ENCODE peak calls at places on chromosomes 11 and 22, in seven cellular contexts. One of them, this sample, is unnamed.

GRCh38 chr22:47213571-47214230 is 451.3 kb downstream of the TBC1D22A start:
- DNase-seq in mucosa of descending colon: peak
- DNase-seq in SHP77 treated with DMSO at 0.1 percent for 48 hours: peak
- DNase-seq in mucosa of gallbladder: no peak
- DNase-seq in T1000: no peak
- DNase-seq in stromal cell of bone marrow: no peak
- DNase-seq in activated naive CD8-positive, alpha-beta T cell treated with anti-CD3 and anti-CD28 coated beads, Interleukin-2, amount 50 U/mL, for 24 hours: peak
- DNase-seq in this sample: peak

GRCh38 chr22:41288245-41288946 is 2.4 kb upstream of the RANGAP1 start:
- DNase-seq in mucosa of gallbladder: peak
- DNase-seq in T1000: peak
- DNase-seq in SHP77 treated with DMSO at 0.1 percent for 48 hours: peak
- DNase-seq in stromal cell of bone marrow: no peak
- DNase-seq in activated naive CD8-positive, alpha-beta T cell treated with anti-CD3 and anti-CD28 coated beads, Interleukin-2, amount 50 U/mL, for 24 hours: no peak
- DNase-seq in mucosa of descending colon: peak
- DNase-seq in this sample: peak

GRCh38 chr11:87142594-87142993 is 104.9 kb downstream of the TMEM135 start:
- DNase-seq in mucosa of gallbladder: no peak
- DNase-seq in mucosa of descending colon: no peak
- DNase-seq in T1000: no peak
- DNase-seq in stromal cell of bone marrow: no peak
- DNase-seq in activated naive CD8-positive, alpha-beta T cell treated with anti-CD3 and anti-CD28 coated beads, Interleukin-2, amount 50 U/mL, for 24 hours: no peak
- DNase-seq in SHP77 treated with DMSO at 0.1 percent for 48 hours: no peak
- DNase-seq in this sample: no peak

GRCh38 chr11:94928146-94928995 is 45.0 kb downstream of the CWC15 start:
- DNase-seq in SHP77 treated with DMSO at 0.1 percent for 48 hours: no peak
- DNase-seq in mucosa of descending colon: no peak
- DNase-seq in mucosa of gallbladder: no peak
- DNase-seq in activated naive CD8-positive, alpha-beta T cell treated with anti-CD3 and anti-CD28 coated beads, Interleukin-2, amount 50 U/mL, for 24 hours: no peak
- DNase-seq in T1000: no peak
- DNase-seq in stromal cell of bone marrow: no peak
- DNase-seq in this sample: no peak

GRCh38 chr11:12284321-12285050 is 92.9 kb upstream of the PARVA start:
- DNase-seq in activated naive CD8-positive, alpha-beta T cell treated with anti-CD3 and anti-CD28 coated beads, Interleukin-2, amount 50 U/mL, for 24 hours: no peak
- DNase-seq in SHP77 treated with DMSO at 0.1 percent for 48 hours: no peak
- DNase-seq in T1000: no peak
- DNase-seq in mucosa of gallbladder: peak
- DNase-seq in stromal cell of bone marrow: peak
- DNase-seq in mucosa of descending colon: no peak
- DNase-seq in this sample: no peak

GRCh38 chr11:119470316-119471266 is 47.6 kb upstream of the THY1 start:
- DNase-seq in stromal cell of bone marrow: peak
- DNase-seq in T1000: peak
- DNase-seq in activated naive CD8-positive, alpha-beta T cell treated with anti-CD3 and anti-CD28 coated beads, Interleukin-2, amount 50 U/mL, for 24 hours: no peak
- DNase-seq in SHP77 treated with DMSO at 0.1 percent for 48 hours: no peak
- DNase-seq in mucosa of descending colon: no peak
- DNase-seq in mucosa of gallbladder: no peak
- DNase-seq in this sample: no peak

GRCh38 chr22:36156515-36157419 is 3.8 kb downstream of the APOL3 start:
- DNase-seq in T1000: peak
- DNase-seq in mucosa of descending colon: peak
- DNase-seq in stromal cell of bone marrow: peak
- DNase-seq in mucosa of gallbladder: peak
- DNase-seq in SHP77 treated with DMSO at 0.1 percent for 48 hours: no peak
- DNase-seq in activated naive CD8-positive, alpha-beta T cell treated with anti-CD3 and anti-CD28 coated beads, Interleukin-2, amount 50 U/mL, for 24 hours: peak
- DNase-seq in this sample: no peak

GRCh38 chr22:35743466-35743865 is 25.8 kb downstream of the APOL5 start:
- DNase-seq in mucosa of gallbladder: no peak
- DNase-seq in activated naive CD8-positive, alpha-beta T cell treated with anti-CD3 and anti-CD28 coated beads, Interleukin-2, amount 50 U/mL, for 24 hours: no peak
- DNase-seq in SHP77 treated with DMSO at 0.1 percent for 48 hours: no peak
- DNase-seq in mucosa of descending colon: no peak
- DNase-seq in stromal cell of bone marrow: no peak
- DNase-seq in T1000: no peak
- DNase-seq in this sample: no peak

GRCh38 chr11:80330302-80330701 is 889.5 kb upstream of the TENM4 start:
- DNase-seq in mucosa of descending colon: no peak
- DNase-seq in SHP77 treated with DMSO at 0.1 percent for 48 hours: no peak
- DNase-seq in T1000: no peak
- DNase-seq in mucosa of gallbladder: no peak
- DNase-seq in activated naive CD8-positive, alpha-beta T cell treated with anti-CD3 and anti-CD28 coated beads, Interleukin-2, amount 50 U/mL, for 24 hours: no peak
- DNase-seq in stromal cell of bone marrow: peak
- DNase-seq in this sample: no peak

GRCh38 chr22:27632451-27633295 is 168.9 kb downstream of the MN1 start:
- DNase-seq in SHP77 treated with DMSO at 0.1 percent for 48 hours: peak
- DNase-seq in stromal cell of bone marrow: no peak
- DNase-seq in mucosa of gallbladder: no peak
- DNase-seq in mucosa of descending colon: no peak
- DNase-seq in T1000: no peak
- DNase-seq in activated naive CD8-positive, alpha-beta T cell treated with anti-CD3 and anti-CD28 coated beads, Interleukin-2, amount 50 U/mL, for 24 hours: no peak
- DNase-seq in this sample: peak

GRCh38 chr11:57303990-57304579 is 20.7 kb downstream of the TNKS1BP1 start:
- DNase-seq in activated naive CD8-positive, alpha-beta T cell treated with anti-CD3 and anti-CD28 coated beads, Interleukin-2, amount 50 U/mL, for 24 hours: no peak
- DNase-seq in mucosa of gallbladder: no peak
- DNase-seq in mucosa of descending colon: no peak
- DNase-seq in T1000: no peak
- DNase-seq in SHP77 treated with DMSO at 0.1 percent for 48 hours: peak
- DNase-seq in stromal cell of bone marrow: no peak
- DNase-seq in this sample: no peak

GRCh38 chr22:39623603-39624500 is 53.3 kb downstream of the CACNA1I start:
- DNase-seq in mucosa of descending colon: no peak
- DNase-seq in activated naive CD8-positive, alpha-beta T cell treated with anti-CD3 and anti-CD28 coated beads, Interleukin-2, amount 50 U/mL, for 24 hours: no peak
- DNase-seq in mucosa of gallbladder: no peak
- DNase-seq in SHP77 treated with DMSO at 0.1 percent for 48 hours: no peak
- DNase-seq in T1000: no peak
- DNase-seq in stromal cell of bone marrow: no peak
- DNase-seq in this sample: no peak

GRCh38 chr11:116615211-116615865 is 157.4 kb downstream of the BUD13 start:
- DNase-seq in mucosa of descending colon: no peak
- DNase-seq in T1000: no peak
- DNase-seq in activated naive CD8-positive, alpha-beta T cell treated with anti-CD3 and anti-CD28 coated beads, Interleukin-2, amount 50 U/mL, for 24 hours: no peak
- DNase-seq in SHP77 treated with DMSO at 0.1 percent for 48 hours: no peak
- DNase-seq in mucosa of gallbladder: no peak
- DNase-seq in stromal cell of bone marrow: no peak
- DNase-seq in this sample: no peak

GRCh38 chr11:114183041-114183511 is 113.1 kb upstream of the NNMT start:
- DNase-seq in SHP77 treated with DMSO at 0.1 percent for 48 hours: no peak
- DNase-seq in T1000: no peak
- DNase-seq in mucosa of gallbladder: no peak
- DNase-seq in stromal cell of bone marrow: no peak
- DNase-seq in mucosa of descending colon: no peak
- DNase-seq in activated naive CD8-positive, alpha-beta T cell treated with anti-CD3 and anti-CD28 coated beads, Interleukin-2, amount 50 U/mL, for 24 hours: peak
- DNase-seq in this sample: no peak

GRCh38 chr11:45045692-45046471 is 95.2 kb upstream of the TP53I11 start:
- DNase-seq in mucosa of descending colon: peak
- DNase-seq in activated naive CD8-positive, alpha-beta T cell treated with anti-CD3 and anti-CD28 coated beads, Interleukin-2, amount 50 U/mL, for 24 hours: peak
- DNase-seq in mucosa of gallbladder: peak
- DNase-seq in T1000: no peak
- DNase-seq in SHP77 treated with DMSO at 0.1 percent for 48 hours: no peak
- DNase-seq in stromal cell of bone marrow: peak
- DNase-seq in this sample: no peak

GRCh38 chr11:106888386-106888785 is 129.9 kb downstream of the GUCY1A2 start:
- DNase-seq in activated naive CD8-positive, alpha-beta T cell treated with anti-CD3 and anti-CD28 coated beads, Interleukin-2, amount 50 U/mL, for 24 hours: no peak
- DNase-seq in SHP77 treated with DMSO at 0.1 percent for 48 hours: no peak
- DNase-seq in mucosa of descending colon: no peak
- DNase-seq in stromal cell of bone marrow: no peak
- DNase-seq in mucosa of gallbladder: no peak
- DNase-seq in T1000: no peak
- DNase-seq in this sample: no peak

GRCh38 chr11:112025682-112026081 is 474 bp downstream of the DLAT start:
- DNase-seq in SHP77 treated with DMSO at 0.1 percent for 48 hours: no peak
- DNase-seq in T1000: no peak
- DNase-seq in mucosa of gallbladder: no peak
- DNase-seq in mucosa of descending colon: no peak
- DNase-seq in stromal cell of bone marrow: no peak
- DNase-seq in activated naive CD8-positive, alpha-beta T cell treated with anti-CD3 and anti-CD28 coated beads, Interleukin-2, amount 50 U/mL, for 24 hours: no peak
- DNase-seq in this sample: no peak

GRCh38 chr11:126332221-126332711 is 23.2 kb upstream of the ST3GAL4 start:
- DNase-seq in activated naive CD8-positive, alpha-beta T cell treated with anti-CD3 and anti-CD28 coated beads, Interleukin-2, amount 50 U/mL, for 24 hours: no peak
- DNase-seq in SHP77 treated with DMSO at 0.1 percent for 48 hours: no peak
- DNase-seq in mucosa of descending colon: peak
- DNase-seq in stromal cell of bone marrow: peak
- DNase-seq in mucosa of gallbladder: peak
- DNase-seq in T1000: peak
- DNase-seq in this sample: no peak

GRCh38 chr11:57777969-57778317 is 16.3 kb downstream of the CTNND1 start:
- DNase-seq in mucosa of descending colon: peak
- DNase-seq in mucosa of gallbladder: peak
- DNase-seq in activated naive CD8-positive, alpha-beta T cell treated with anti-CD3 and anti-CD28 coated beads, Interleukin-2, amount 50 U/mL, for 24 hours: no peak
- DNase-seq in T1000: no peak
- DNase-seq in stromal cell of bone marrow: no peak
- DNase-seq in SHP77 treated with DMSO at 0.1 percent for 48 hours: no peak
- DNase-seq in this sample: peak

GRCh38 chr11:65381721-65382035 is 768 bp downstream of the SLC25A45 start:
- DNase-seq in mucosa of gallbladder: peak
- DNase-seq in SHP77 treated with DMSO at 0.1 percent for 48 hours: peak
- DNase-seq in T1000: no peak
- DNase-seq in activated naive CD8-positive, alpha-beta T cell treated with anti-CD3 and anti-CD28 coated beads, Interleukin-2, amount 50 U/mL, for 24 hours: no peak
- DNase-seq in stromal cell of bone marrow: no peak
- DNase-seq in mucosa of descending colon: no peak
- DNase-seq in this sample: no peak

GRCh38 chr11:11660351-11660750 is 38.5 kb upstream of the GALNT18 start:
- DNase-seq in mucosa of gallbladder: no peak
- DNase-seq in T1000: no peak
- DNase-seq in activated naive CD8-positive, alpha-beta T cell treated with anti-CD3 and anti-CD28 coated beads, Interleukin-2, amount 50 U/mL, for 24 hours: no peak
- DNase-seq in SHP77 treated with DMSO at 0.1 percent for 48 hours: no peak
- DNase-seq in stromal cell of bone marrow: no peak
- DNase-seq in mucosa of descending colon: no peak
- DNase-seq in this sample: no peak

GRCh38 chr11:111736621-111737055 is 29.6 kb downstream of the PPP2R1B start:
- DNase-seq in mucosa of descending colon: no peak
- DNase-seq in mucosa of gallbladder: no peak
- DNase-seq in stromal cell of bone marrow: no peak
- DNase-seq in activated naive CD8-positive, alpha-beta T cell treated with anti-CD3 and anti-CD28 coated beads, Interleukin-2, amount 50 U/mL, for 24 hours: no peak
- DNase-seq in SHP77 treated with DMSO at 0.1 percent for 48 hours: no peak
- DNase-seq in T1000: no peak
- DNase-seq in this sample: no peak

GRCh38 chr22:19057999-19058491 is 64.2 kb downstream of the DGCR2 start:
- DNase-seq in activated naive CD8-positive, alpha-beta T cell treated with anti-CD3 and anti-CD28 coated beads, Interleukin-2, amount 50 U/mL, for 24 hours: no peak
- DNase-seq in mucosa of gallbladder: no peak
- DNase-seq in T1000: no peak
- DNase-seq in SHP77 treated with DMSO at 0.1 percent for 48 hours: no peak
- DNase-seq in mucosa of descending colon: no peak
- DNase-seq in stromal cell of bone marrow: no peak
- DNase-seq in this sample: no peak

GRCh38 chr11:110374921-110375320 is 54.8 kb upstream of the FDX1 start:
- DNase-seq in mucosa of gallbladder: no peak
- DNase-seq in mucosa of descending colon: no peak
- DNase-seq in activated naive CD8-positive, alpha-beta T cell treated with anti-CD3 and anti-CD28 coated beads, Interleukin-2, amount 50 U/mL, for 24 hours: no peak
- DNase-seq in stromal cell of bone marrow: no peak
- DNase-seq in T1000: no peak
- DNase-seq in SHP77 treated with DMSO at 0.1 percent for 48 hours: no peak
- DNase-seq in this sample: no peak

GRCh38 chr11:94504689-94505293 is 7.5 kb upstream of the C11orf97 start:
- DNase-seq in activated naive CD8-positive, alpha-beta T cell treated with anti-CD3 and anti-CD28 coated beads, Interleukin-2, amount 50 U/mL, for 24 hours: no peak
- DNase-seq in mucosa of descending colon: peak
- DNase-seq in SHP77 treated with DMSO at 0.1 percent for 48 hours: no peak
- DNase-seq in mucosa of gallbladder: no peak
- DNase-seq in T1000: no peak
- DNase-seq in stromal cell of bone marrow: peak
- DNase-seq in this sample: peak

GRCh38 chr22:19889951-19890350 is 35.3 kb upstream of the GNB1L start:
- DNase-seq in activated naive CD8-positive, alpha-beta T cell treated with anti-CD3 and anti-CD28 coated beads, Interleukin-2, amount 50 U/mL, for 24 hours: peak
- DNase-seq in T1000: no peak
- DNase-seq in mucosa of descending colon: no peak
- DNase-seq in stromal cell of bone marrow: no peak
- DNase-seq in SHP77 treated with DMSO at 0.1 percent for 48 hours: no peak
- DNase-seq in mucosa of gallbladder: no peak
- DNase-seq in this sample: no peak

GRCh38 chr11:44681698-44682097 is 45.1 kb upstream of the TSPAN18 start:
- DNase-seq in mucosa of gallbladder: no peak
- DNase-seq in T1000: no peak
- DNase-seq in stromal cell of bone marrow: peak
- DNase-seq in SHP77 treated with DMSO at 0.1 percent for 48 hours: no peak
- DNase-seq in mucosa of descending colon: no peak
- DNase-seq in activated naive CD8-positive, alpha-beta T cell treated with anti-CD3 and anti-CD28 coated beads, Interleukin-2, amount 50 U/mL, for 24 hours: no peak
- DNase-seq in this sample: no peak

GRCh38 chr11:65505434-65506315 is 6.8 kb downstream of the MALAT1 start:
- DNase-seq in mucosa of gallbladder: no peak
- DNase-seq in T1000: no peak
- DNase-seq in SHP77 treated with DMSO at 0.1 percent for 48 hours: no peak
- DNase-seq in stromal cell of bone marrow: no peak
- DNase-seq in mucosa of descending colon: peak
- DNase-seq in activated naive CD8-positive, alpha-beta T cell treated with anti-CD3 and anti-CD28 coated beads, Interleukin-2, amount 50 U/mL, for 24 hours: no peak
- DNase-seq in this sample: no peak

GRCh38 chr22:22396741-22397291 is 111.7 kb downstream of the ZNF280B start:
- DNase-seq in stromal cell of bone marrow: no peak
- DNase-seq in activated naive CD8-positive, alpha-beta T cell treated with anti-CD3 and anti-CD28 coated beads, Interleukin-2, amount 50 U/mL, for 24 hours: no peak
- DNase-seq in SHP77 treated with DMSO at 0.1 percent for 48 hours: no peak
- DNase-seq in T1000: no peak
- DNase-seq in mucosa of descending colon: no peak
- DNase-seq in mucosa of gallbladder: no peak
- DNase-seq in this sample: no peak

GRCh38 chr11:94895971-94896370 is 77.4 kb downstream of the CWC15 start:
- DNase-seq in mucosa of descending colon: no peak
- DNase-seq in stromal cell of bone marrow: peak
- DNase-seq in T1000: no peak
- DNase-seq in mucosa of gallbladder: no peak
- DNase-seq in activated naive CD8-positive, alpha-beta T cell treated with anti-CD3 and anti-CD28 coated beads, Interleukin-2, amount 50 U/mL, for 24 hours: no peak
- DNase-seq in SHP77 treated with DMSO at 0.1 percent for 48 hours: no peak
- DNase-seq in this sample: no peak

GRCh38 chr22:29147241-29147919 is 58.3 kb upstream of the EMID1 start:
- DNase-seq in activated naive CD8-positive, alpha-beta T cell treated with anti-CD3 and anti-CD28 coated beads, Interleukin-2, amount 50 U/mL, for 24 hours: no peak
- DNase-seq in SHP77 treated with DMSO at 0.1 percent for 48 hours: no peak
- DNase-seq in T1000: no peak
- DNase-seq in mucosa of descending colon: no peak
- DNase-seq in stromal cell of bone marrow: no peak
- DNase-seq in mucosa of gallbladder: no peak
- DNase-seq in this sample: no peak

GRCh38 chr11:14972581-14973490 is 685 bp upstream of the CALCA start:
- DNase-seq in T1000: no peak
- DNase-seq in mucosa of descending colon: no peak
- DNase-seq in stromal cell of bone marrow: no peak
- DNase-seq in mucosa of gallbladder: no peak
- DNase-seq in SHP77 treated with DMSO at 0.1 percent for 48 hours: peak
- DNase-seq in activated naive CD8-positive, alpha-beta T cell treated with anti-CD3 and anti-CD28 coated beads, Interleukin-2, amount 50 U/mL, for 24 hours: no peak
- DNase-seq in this sample: no peak

GRCh38 chr11:61766353-61766841 is 14.0 kb downstream of the MYRF start:
- DNase-seq in activated naive CD8-positive, alpha-beta T cell treated with anti-CD3 and anti-CD28 coated beads, Interleukin-2, amount 50 U/mL, for 24 hours: no peak
- DNase-seq in mucosa of gallbladder: peak
- DNase-seq in stromal cell of bone marrow: no peak
- DNase-seq in T1000: no peak
- DNase-seq in SHP77 treated with DMSO at 0.1 percent for 48 hours: peak
- DNase-seq in mucosa of descending colon: no peak
- DNase-seq in this sample: no peak

GRCh38 chr11:113162590-113162961 is 151.8 kb upstream of the TTC12 start:
- DNase-seq in mucosa of descending colon: no peak
- DNase-seq in activated naive CD8-positive, alpha-beta T cell treated with anti-CD3 and anti-CD28 coated beads, Interleukin-2, amount 50 U/mL, for 24 hours: no peak
- DNase-seq in T1000: no peak
- DNase-seq in SHP77 treated with DMSO at 0.1 percent for 48 hours: peak
- DNase-seq in stromal cell of bone marrow: no peak
- DNase-seq in mucosa of gallbladder: no peak
- DNase-seq in this sample: no peak

GRCh38 chr11:86249307-86250098 is 5.0 kb downstream of the EED start:
- DNase-seq in mucosa of descending colon: no peak
- DNase-seq in activated naive CD8-positive, alpha-beta T cell treated with anti-CD3 and anti-CD28 coated beads, Interleukin-2, amount 50 U/mL, for 24 hours: no peak
- DNase-seq in SHP77 treated with DMSO at 0.1 percent for 48 hours: no peak
- DNase-seq in stromal cell of bone marrow: no peak
- DNase-seq in T1000: no peak
- DNase-seq in mucosa of gallbladder: no peak
- DNase-seq in this sample: no peak

GRCh38 chr11:130206141-130206540 is 46.6 kb downstream of the ST14 start:
- DNase-seq in mucosa of descending colon: peak
- DNase-seq in stromal cell of bone marrow: no peak
- DNase-seq in mucosa of gallbladder: no peak
- DNase-seq in T1000: no peak
- DNase-seq in activated naive CD8-positive, alpha-beta T cell treated with anti-CD3 and anti-CD28 coated beads, Interleukin-2, amount 50 U/mL, for 24 hours: no peak
- DNase-seq in SHP77 treated with DMSO at 0.1 percent for 48 hours: no peak
- DNase-seq in this sample: no peak

GRCh38 chr11:2312232-2313042 is 10.6 kb downstream of the TSPAN32 start:
- DNase-seq in T1000: no peak
- DNase-seq in mucosa of descending colon: no peak
- DNase-seq in SHP77 treated with DMSO at 0.1 percent for 48 hours: no peak
- DNase-seq in activated naive CD8-positive, alpha-beta T cell treated with anti-CD3 and anti-CD28 coated beads, Interleukin-2, amount 50 U/mL, for 24 hours: no peak
- DNase-seq in stromal cell of bone marrow: peak
- DNase-seq in mucosa of gallbladder: no peak
- DNase-seq in this sample: no peak

This sample was measured in HuH-7.5.